ENCODE peak calls at places on chromosomes 16 and 17, in nine cellular contexts. R is GM23248, J is cardiac muscle cell, I is psoas muscle, S is stomach, U is H1, P is iPS DF 6.9, M is left lung, Y is IMR-90. G is an unnamed sample. For H3K9me3, the result is how much of the 10 kb centered on the place peaks cover.

GRCh38 chr16:87496101-87496801 is 3.4 kb upstream of the ZCCHC14 start:
- DNase-seq in R (no peak), J (no peak), I (no peak), S (no peak), U (no peak), P (no peak), M (no peak), Y (no peak), G (no peak)

GRCh38 chr16:8859913-8860881 is 8.6 kb downstream of the CARHSP1 start:
- DNase-seq in R (peak), J (no peak), I (peak), S (peak), U (no peak), P (no peak), M (peak), Y (peak), G (no peak)

GRCh38 chr16:28110479-28110878 is 47.0 kb upstream of the GSG1L start:
- DNase-seq in R (no peak), J (no peak), I (no peak), S (peak), U (no peak), P (no peak), M (peak), Y (no peak), G (no peak)

GRCh38 chr16:3949287-3949686 is 68.8 kb upstream of the CREBBP start:
- DNase-seq in R (no peak), J (peak), I (peak), S (no peak), U (no peak), P (no peak), M (no peak), Y (no peak), G (no peak)

GRCh38 chr16:48117217-48118105 is 38.3 kb downstream of the ABCC12 start:
- DNase-seq in R (peak), J (peak), I (peak), S (no peak), U (peak), P (peak), M (no peak), Y (no peak), G (peak)

GRCh38 chr17:37824534-37825485 is 80.0 kb upstream of the HNF1B start:
- DNase-seq in R (peak), J (peak), I (no peak), S (no peak), U (no peak), P (peak), M (no peak), Y (peak), G (no peak)

GRCh38 chr17:43591750-43592562 is 45.8 kb upstream of the ETV4 start:
- DNase-seq in R (peak), J (no peak), I (peak), S (peak), U (no peak), P (no peak), M (peak), Y (peak), G (no peak)

GRCh38 chr16:641326-642188 is at the start of gene MCRIP2:
- DNase-seq in R (peak), J (peak), I (peak), S (peak), U (peak), P (no peak), M (peak), Y (peak), G (peak)

GRCh38 chr17:8018436-8018835 is 16.0 kb downstream of the GUCY2D start:
- DNase-seq in R (no peak), J (no peak), I (no peak), S (no peak), U (no peak), P (no peak), M (no peak), Y (no peak), G (no peak)

GRCh38 chr16:3198334-3199072 is 10.5 kb downstream of the OR1F1 start:
- DNase-seq in R (peak), J (no peak), I (no peak), S (no peak), U (no peak), P (no peak), M (no peak), Y (no peak), G (no peak)

GRCh38 chr17:38713456-38713855 is 8.4 kb downstream of the MLLT6 start:
- DNase-seq in R (no peak), J (no peak), I (no peak), S (no peak), U (peak), P (no peak), M (no peak), Y (no peak), G (no peak)

GRCh38 chr17:77182205-77182604 is 41.4 kb downstream of the SEC14L1 start:
- DNase-seq in R (no peak), J (no peak), I (no peak), S (no peak), U (no peak), P (no peak), M (no peak), Y (no peak), G (no peak)

GRCh38 chr17:56815711-56816110 is 18.0 kb downstream of the C17orf67 start:
- DNase-seq in R (peak), J (no peak), I (no peak), S (no peak), U (no peak), P (no peak), M (no peak), Y (peak), G (no peak)

GRCh38 chr16:46519063-46519462 is 102.1 kb downstream of the SHCBP1 start:
- DNase-seq in R (no peak), J (no peak), I (no peak), S (no peak), U (no peak), P (no peak), M (no peak), Y (no peak), G (no peak)
- H3K9me3 ChIP-seq in R (under half), J (under half), I (under half), S (under half), U (under half), P (under half), M (under half), Y (under half), G (under half)

GRCh38 chr16:14302031-14302398 is 230.9 kb downstream of the MRTFB start:
- DNase-seq in R (peak), J (peak), I (peak), S (peak), U (no peak), P (no peak), M (peak), Y (peak), G (peak)
- H3K4me3 ChIP-seq in R (peak), J (peak), I (peak), S (peak), U (peak), P (peak), M (peak), Y (peak), G (peak)

GRCh38 chr17:72416054-72416691 is 295.4 kb downstream of the SOX9 start:
- DNase-seq in R (no peak), J (no peak), I (no peak), S (no peak), U (no peak), P (no peak), M (no peak), Y (no peak), G (no peak)
- H3K27ac ChIP-seq in R (no peak), J (no peak), I (no peak), S (no peak), U (no peak), P (no peak), M (no peak), Y (no peak), G (no peak)

DNA sequence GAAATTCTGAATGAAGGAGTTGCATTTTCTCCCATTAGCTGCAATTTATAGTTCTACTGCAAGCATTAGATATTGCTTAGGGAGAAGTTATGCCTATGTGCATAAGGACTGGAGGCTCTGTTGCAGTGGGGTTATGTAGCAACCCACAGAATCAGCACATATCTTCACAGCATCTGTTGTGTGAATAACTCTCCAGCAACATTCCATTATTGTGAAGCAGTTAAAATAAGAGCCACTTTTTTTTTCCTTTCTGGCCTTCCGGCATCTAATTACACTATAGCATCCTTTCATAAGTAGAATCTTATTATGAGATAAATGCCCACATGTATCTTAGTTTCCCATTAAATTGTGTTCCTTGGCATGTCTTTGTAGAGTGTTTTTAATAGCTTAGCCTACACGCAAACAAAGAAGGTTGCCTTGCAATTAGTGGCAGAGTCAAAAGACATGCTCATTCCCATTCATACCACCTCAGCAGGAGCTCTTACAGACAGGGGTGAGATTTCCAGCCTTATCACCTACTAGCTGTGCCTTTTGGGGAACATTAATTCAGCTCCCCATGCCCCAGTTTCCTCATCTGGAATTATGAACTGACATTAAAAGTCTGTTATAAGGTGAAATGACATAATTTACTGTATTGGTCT is 596.0 kb upstream of the GOT2 start:
- DNase-seq in R (peak), J (no peak), I (no peak), S (no peak), U (no peak), P (no peak), M (no peak), Y (peak), G (no peak)
- H3K9me3 ChIP-seq in R (under half), J (under half), I (under half), S (under half), U (under half), P (under half), M (under half), Y (under half), G (under half)

GRCh38 chr17:74782571-74782970 is 6.4 kb upstream of the NAT9 start:
- DNase-seq in R (no peak), J (no peak), I (no peak), S (no peak), U (no peak), P (no peak), M (no peak), Y (no peak), G (no peak)

GRCh38 chr17:74778960-74779359 is 2.8 kb upstream of the NAT9 start:
- DNase-seq in R (peak), J (no peak), I (no peak), S (no peak), U (no peak), P (no peak), M (no peak), Y (peak), G (no peak)

GRCh38 chr17:74777884-74778490 is 1.8 kb upstream of the NAT9 start:
- DNase-seq in R (no peak), J (no peak), I (no peak), S (no peak), U (no peak), P (no peak), M (no peak), Y (no peak), G (no peak)

GRCh38 chr17:74780443-74781238 is 4.5 kb upstream of the NAT9 start:
- DNase-seq in R (no peak), J (no peak), I (no peak), S (no peak), U (no peak), P (peak), M (no peak), Y (no peak), G (no peak)

DNA sequence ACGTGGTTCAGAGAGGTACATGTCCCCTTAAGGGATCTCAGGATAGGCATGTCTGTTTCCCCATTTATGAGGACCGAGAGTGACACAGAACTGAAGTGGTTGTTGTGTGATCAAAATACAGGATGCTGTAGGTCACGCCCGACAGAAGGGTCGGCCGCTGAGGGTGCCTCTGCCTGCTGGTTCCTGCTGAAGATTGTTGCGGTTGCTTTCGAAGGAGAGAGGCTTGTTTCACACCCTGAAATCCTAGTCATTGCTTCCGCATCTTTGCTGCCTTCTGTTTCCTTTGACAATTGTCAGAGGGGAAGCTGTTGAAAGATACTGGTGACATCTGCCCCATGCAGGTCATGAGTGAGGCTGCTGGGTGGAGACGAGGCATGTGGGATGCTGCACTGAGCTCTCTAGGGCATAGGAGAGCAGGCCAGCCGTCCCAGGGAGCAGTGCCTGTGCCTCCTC is 3.8 kb upstream of the NAT9 start:
- DNase-seq in R (no peak), J (no peak), I (peak), S (peak), U (no peak), P (no peak), M (peak), Y (no peak), G (no peak)
- H3K4me3 ChIP-seq in R (no peak), J (no peak), I (no peak), S (no peak), U (no peak), P (no peak), M (no peak), Y (no peak), G (no peak)

GRCh38 chr16:78290498-78291271 is 191.2 kb downstream of the WWOX start:
- DNase-seq in R (no peak), J (no peak), I (no peak), S (no peak), U (no peak), P (no peak), M (no peak), Y (no peak), G (no peak)

GRCh38 chr16:78289844-78290277 is 190.4 kb downstream of the WWOX start:
- DNase-seq in R (no peak), J (no peak), I (no peak), S (no peak), U (no peak), P (no peak), M (no peak), Y (no peak), G (no peak)

GRCh38 chr16:78291642-78292041 is 192.2 kb downstream of the WWOX start:
- DNase-seq in R (no peak), J (no peak), I (no peak), S (no peak), U (no peak), P (no peak), M (no peak), Y (no peak), G (no peak)

GRCh38 chr16:78289368-78289767 is 189.9 kb downstream of the WWOX start:
- DNase-seq in R (no peak), J (no peak), I (no peak), S (no peak), U (no peak), P (no peak), M (no peak), Y (no peak), G (no peak)

DNA sequence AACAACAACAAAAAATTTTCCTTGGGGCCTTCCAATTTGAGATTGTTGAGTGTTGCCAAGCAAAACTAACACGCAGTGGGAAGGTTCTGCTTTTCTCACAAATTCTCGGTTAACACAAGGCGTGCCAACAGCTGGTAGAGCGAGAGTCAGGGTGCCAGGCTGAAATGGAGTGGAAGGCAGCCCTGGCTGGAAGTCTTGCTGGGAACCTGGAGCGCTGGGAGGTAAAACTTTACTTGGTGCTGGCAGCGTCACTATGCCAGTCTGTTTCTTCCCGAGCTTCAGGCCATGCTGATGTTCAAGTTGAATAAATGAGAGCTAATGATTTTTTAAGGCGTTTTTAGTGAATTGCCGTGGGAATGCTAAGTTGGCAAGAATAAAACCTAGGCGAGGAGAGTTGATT is 189.5 kb downstream of the WWOX start:
- DNase-seq in R (no peak), J (no peak), I (no peak), S (no peak), U (no peak), P (no peak), M (no peak), Y (no peak), G (no peak)
- H3K27ac ChIP-seq in R (no peak), J (no peak), I (no peak), S (no peak), U (no peak), P (no peak), M (no peak), Y (no peak), G (no peak)

DNA sequence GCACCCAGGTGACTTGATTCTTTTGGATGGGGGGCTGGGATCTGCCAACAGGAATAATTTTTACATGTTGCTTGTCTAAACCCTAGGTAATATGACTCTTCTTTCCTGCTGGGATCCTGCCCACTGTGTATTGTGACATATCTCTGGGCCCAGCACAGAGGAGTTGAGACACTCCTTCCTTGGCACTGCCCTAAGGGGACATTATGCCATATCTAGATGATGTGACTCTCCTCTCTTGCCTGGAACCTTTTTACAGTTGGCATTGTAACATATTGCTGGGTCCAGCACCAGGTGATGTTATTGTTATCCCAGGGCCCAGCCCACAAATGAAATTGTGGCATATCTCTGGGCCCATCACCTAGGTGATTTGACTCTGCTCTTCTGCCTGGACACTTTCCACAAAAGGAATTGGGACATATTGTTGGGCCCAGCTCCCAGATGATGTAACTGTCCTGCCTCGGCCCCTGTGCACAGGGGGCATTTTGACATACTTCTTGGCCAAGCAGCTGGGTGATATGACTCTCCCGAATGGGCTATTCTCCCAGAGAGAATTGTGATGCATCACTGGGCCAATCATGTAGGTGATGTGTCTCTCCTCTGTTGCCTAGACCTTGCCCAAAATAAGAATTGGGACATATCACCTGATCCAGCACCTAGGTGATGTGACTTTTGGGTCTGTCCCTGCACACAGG is 1837.7 kb downstream of the TP53TG3F start:
- DNase-seq in R (no peak), J (no peak), I (no peak), S (no peak), U (no peak), P (no peak), M (no peak), Y (no peak), G (no peak)
- H3K9me3 ChIP-seq in R (under half), J (under half), I (under half), S (under half), U (half or more), P (under half), M (under half), Y (under half), G (under half)